ENCODE peak calls at places on chromosomes 11 and 22, in nine cellular contexts. L is adrenal gland, M is fibroblast of the aortic adventitia, B is AG04449, V is astrocyte of the cerebellum, A is suprapubic skin, Z is thoracic aorta, F is GM10248, R is tibial nerve. I is an unnamed sample.

GRCh38 chr22:23060612-23061400 is 9.5 kb upstream of the GNAZ start:
- DNase-seq in L (no peak), M (no peak), B (no peak), V (no peak), A (peak; percentile 65), Z (no peak), F (no peak), R (no peak), I (no peak)

GRCh38 chr22:48745842-48746788 is 1081.6 kb downstream of the BRD1 start:
- DNase-seq in L (no peak), M (no peak), B (no peak), V (no peak), A (peak; percentile 71), Z (no peak), F (no peak), R (no peak), I (peak; percentile 40)

GRCh38 chr11:118923721-118924587 is 1.8 kb downstream of the BCL9L start:
- DNase-seq in L (no peak), M (no peak), B (no peak), V (no peak), A (no peak), Z (no peak), F (no peak), R (no peak), I (no peak)

GRCh38 chr22:38700789-38701628 is at the start of gene JOSD1:
- DNase-seq in L (peak; percentile 94), M (peak; percentile 94), B (peak; percentile 56), V (peak; percentile 84), A (peak; percentile 97), Z (peak; percentile 79), F (peak; percentile 95), R (peak; percentile 94), I (peak; percentile 97)

GRCh38 chr11:62069374-62069773 is 54.4 kb upstream of the INCENP start:
- DNase-seq in L (no peak), M (no peak), B (no peak), V (no peak), A (peak; percentile 71), Z (no peak), F (no peak), R (no peak), I (no peak)

GRCh38 chr11:109390752-109391151 is 31.2 kb upstream of the C11orf87 start:
- DNase-seq in L (no peak), M (peak; percentile 2), B (no peak), V (no peak), A (no peak), Z (no peak), F (no peak), R (no peak), I (no peak)

GRCh38 chr11:128709402-128709801 is 15.5 kb downstream of the FLI1 start:
- DNase-seq in L (no peak), M (peak; percentile 100), B (peak; percentile 88), V (peak; percentile 95), A (no peak), Z (no peak), F (no peak), R (no peak), I (no peak)

GRCh38 chr11:85941380-85941973 is 86.3 kb downstream of the CCDC83 start:
- DNase-seq in L (peak; percentile 76), M (peak; percentile 84), B (no peak), V (peak; percentile 37), A (no peak), Z (no peak), F (peak; percentile 49), R (peak; percentile 27), I (peak; percentile 56)

GRCh38 chr22:17152971-17153370 is 6.1 kb downstream of the HDHD5 start:
- DNase-seq in L (no peak), M (no peak), B (no peak), V (no peak), A (no peak), Z (no peak), F (no peak), R (no peak), I (no peak)

GRCh38 chr11:85822814-85823213 is 11.9 kb upstream of the SYTL2 start:
- DNase-seq in L (no peak), M (peak; percentile 42), B (no peak), V (no peak), A (no peak), Z (no peak), F (no peak), R (no peak), I (no peak)

GRCh38 chr11:8429483-8429882 is 164.5 kb downstream of the STK33 start:
- DNase-seq in L (no peak), M (no peak), B (no peak), V (no peak), A (no peak), Z (no peak), F (no peak), R (no peak), I (no peak)
- TF ChIP-seq CTCF in L (no peak), M (no peak), B (no peak), V (no peak), A (no peak), Z (no peak), F (no peak), R (no peak), I (no peak)

GRCh38 chr11:10758959-10759358 is 7.9 kb downstream of the CTR9 start:
- DNase-seq in L (no peak), M (no peak), B (no peak), V (no peak), A (no peak), Z (no peak), F (no peak), R (no peak), I (no peak)
- TF ChIP-seq CTCF in L (no peak), M (peak; percentile 14), B (no peak), V (peak; percentile 26), A (no peak), Z (no peak), F (no peak), R (no peak), I (peak; percentile 10)

GRCh38 chr11:69569306-69570200 is 71.4 kb upstream of the CCND1 start:
- DNase-seq in L (no peak), M (no peak), B (no peak), V (no peak), A (peak; percentile 47), Z (no peak), F (no peak), R (no peak), I (no peak)

GRCh38 chr11:69572233-69572860 is 68.6 kb upstream of the CCND1 start:
- DNase-seq in L (no peak), M (no peak), B (no peak), V (no peak), A (peak; percentile 74), Z (no peak), F (no peak), R (no peak), I (no peak)

GRCh38 chr11:69568809-69569097 is 72.2 kb upstream of the CCND1 start:
- DNase-seq in L (no peak), M (no peak), B (no peak), V (no peak), A (peak; percentile 18), Z (no peak), F (no peak), R (no peak), I (no peak)

GRCh38 chr11:69563946-69564780 is 76.8 kb upstream of the CCND1 start:
- DNase-seq in L (no peak), M (no peak), B (no peak), V (no peak), A (peak; percentile 37), Z (no peak), F (no peak), R (no peak), I (no peak)

GRCh38 chr11:69567951-69568808 is 72.8 kb upstream of the CCND1 start:
- DNase-seq in L (no peak), M (no peak), B (no peak), V (no peak), A (peak; percentile 62), Z (no peak), F (no peak), R (no peak), I (no peak)
- TF ChIP-seq CTCF in L (no peak), M (no peak), B (peak; percentile 8), V (no peak), A (no peak), Z (no peak), F (no peak), R (no peak), I (no peak)

DNA sequence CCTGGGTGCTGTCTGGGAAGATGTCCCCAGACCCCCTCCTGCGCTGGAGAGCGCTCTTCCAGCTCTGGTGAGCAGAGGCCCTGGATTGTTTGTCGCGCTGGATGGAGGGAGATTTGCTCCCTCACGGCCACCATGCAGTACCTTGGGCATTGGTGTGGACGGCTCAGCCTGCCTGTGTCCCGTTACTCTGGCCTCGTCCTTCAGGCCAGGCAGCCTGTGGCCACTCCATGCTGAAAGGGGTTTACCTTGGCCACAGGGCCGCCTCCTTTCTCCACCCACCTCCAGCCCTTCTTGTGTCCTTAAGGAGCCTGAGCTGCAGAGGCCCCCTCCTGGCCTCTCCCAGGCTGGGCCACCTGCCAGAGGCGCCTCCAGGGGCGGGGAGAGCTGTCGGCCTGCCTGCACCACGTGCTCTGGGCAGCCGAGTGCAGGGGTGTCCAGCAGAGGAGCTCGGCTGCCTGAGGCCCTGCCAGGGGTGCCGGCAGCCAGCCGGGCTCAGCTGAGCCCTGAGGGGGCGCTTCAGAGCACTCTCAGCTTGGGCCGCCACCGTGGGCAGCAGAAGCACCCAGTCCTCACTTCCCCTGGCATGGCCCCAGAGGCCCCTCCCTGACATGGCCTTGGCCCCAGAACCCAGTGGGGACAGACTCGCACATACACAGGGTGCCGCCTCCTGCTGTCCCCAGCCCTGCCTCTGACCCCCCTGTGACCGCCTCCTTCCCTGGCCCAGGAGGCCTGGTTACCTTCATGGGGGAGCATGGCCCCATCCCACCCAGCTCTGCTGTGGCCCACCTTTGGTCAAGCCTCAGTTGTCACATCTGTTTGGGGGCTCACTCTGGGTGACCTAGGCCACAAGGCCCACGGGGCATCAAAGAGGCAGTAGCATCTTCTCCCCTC is 3.4 kb downstream of the CCND1 start:
- DNase-seq in L (peak; percentile 92), M (peak; percentile 93), B (peak; percentile 63), V (peak; percentile 37), A (peak; percentile 79), Z (no peak), F (no peak), R (peak; percentile 49), I (peak; percentile 45)
- TF ChIP-seq CTCF in L (peak; percentile 73), M (peak; percentile 59), B (peak; percentile 48), V (peak; percentile 42), A (no peak), Z (peak; percentile 44), F (no peak), R (peak; percentile 56), I (no peak)

GRCh38 chr22:33922268-33922667 is 2.0 kb upstream of the LARGE1 start:
- DNase-seq in L (peak; percentile 53), M (peak; percentile 34), B (no peak), V (no peak), A (peak; percentile 80), Z (no peak), F (no peak), R (no peak), I (no peak)
- TF ChIP-seq CTCF in L (no peak), M (peak; percentile 8), B (no peak), V (no peak), A (no peak), Z (no peak), F (no peak), R (no peak), I (no peak)

GRCh38 chr11:64144587-64145295 is 21.2 kb downstream of the MACROD1 start:
- DNase-seq in L (no peak), M (no peak), B (no peak), V (no peak), A (no peak), Z (no peak), F (no peak), R (no peak), I (no peak)
- TF ChIP-seq CTCF in L (no peak), M (no peak), B (no peak), V (no peak), A (no peak), Z (no peak), F (no peak), R (no peak), I (no peak)

I was measured in CD14-positive monocyte.